ENCODE peak calls at places on chromosome 13, in six cellular contexts. P is fibroblast of the aortic adventitia, O is IMR-90, I is heart right ventricle, J is pancreas, S is mucosa of descending colon. C is an unnamed sample.

GRCh38 chr13:36533806-36534205 is 101.5 kb downstream of the CCNA1 start:
- DNase-seq in P (peak), O (no peak), I (no peak), J (no peak), S (no peak), C (no peak)

GRCh38 chr13:42964681-42965305 is 27.2 kb downstream of the EPSTI1 start:
- DNase-seq in P (no peak), O (peak), I (no peak), J (no peak), S (no peak), C (no peak)

GRCh38 chr13:72852207-72852606 is 70.3 kb downstream of the PIBF1 start:
- DNase-seq in P (no peak), O (no peak), I (no peak), J (no peak), S (no peak), C (no peak)

GRCh38 chr13:35164324-35164932 is 222.4 kb downstream of the NBEA start:
- DNase-seq in P (peak), O (peak), I (no peak), J (no peak), S (no peak), C (no peak)

GRCh38 chr13:61695147-61695546 is 279.5 kb upstream of the PCDH20 start:
- DNase-seq in P (no peak), O (no peak), I (no peak), J (no peak), S (no peak), C (no peak)

GRCh38 chr13:111925146-111925875 is 141.6 kb upstream of the SOX1 start:
- DNase-seq in P (no peak), O (no peak), I (no peak), J (no peak), S (no peak), C (no peak)

GRCh38 chr13:113095146-113096051 is 10.2 kb upstream of the F7 start:
- DNase-seq in P (no peak), O (no peak), I (no peak), J (no peak), S (no peak), C (no peak)

GRCh38 chr13:40528881-40529280 is 137.6 kb downstream of the FOXO1 start:
- DNase-seq in P (no peak), O (no peak), I (no peak), J (no peak), S (no peak), C (no peak)

GRCh38 chr13:109355875-109356428 is 430.4 kb downstream of the IRS2 start:
- DNase-seq in P (no peak), O (no peak), I (no peak), J (no peak), S (no peak), C (no peak)

GRCh38 chr13:21964686-21965085 is 293.8 kb downstream of the FGF9 start:
- DNase-seq in P (no peak), O (peak), I (no peak), J (no peak), S (no peak), C (no peak)

GRCh38 chr13:60019119-60019993 is 144.4 kb downstream of the DIAPH3 start:
- DNase-seq in P (peak), O (peak), I (no peak), J (no peak), S (no peak), C (no peak)

GRCh38 chr13:74197686-74198085 is 63.5 kb upstream of the KLF12 start:
- DNase-seq in P (no peak), O (no peak), I (no peak), J (no peak), S (no peak), C (no peak)

GRCh38 chr13:34246511-34246910 is 428.6 kb downstream of the RFC3 start:
- DNase-seq in P (no peak), O (no peak), I (no peak), J (no peak), S (no peak), C (no peak)

GRCh38 chr13:51035469-51035868 is 75.6 kb downstream of the C13orf42 start:
- DNase-seq in P (no peak), O (no peak), I (no peak), J (no peak), S (no peak), C (no peak)
- TF ChIP-seq CTCF in P (no peak), O (no peak), I (no peak), J (no peak), S (no peak), C (no peak)

DNA sequence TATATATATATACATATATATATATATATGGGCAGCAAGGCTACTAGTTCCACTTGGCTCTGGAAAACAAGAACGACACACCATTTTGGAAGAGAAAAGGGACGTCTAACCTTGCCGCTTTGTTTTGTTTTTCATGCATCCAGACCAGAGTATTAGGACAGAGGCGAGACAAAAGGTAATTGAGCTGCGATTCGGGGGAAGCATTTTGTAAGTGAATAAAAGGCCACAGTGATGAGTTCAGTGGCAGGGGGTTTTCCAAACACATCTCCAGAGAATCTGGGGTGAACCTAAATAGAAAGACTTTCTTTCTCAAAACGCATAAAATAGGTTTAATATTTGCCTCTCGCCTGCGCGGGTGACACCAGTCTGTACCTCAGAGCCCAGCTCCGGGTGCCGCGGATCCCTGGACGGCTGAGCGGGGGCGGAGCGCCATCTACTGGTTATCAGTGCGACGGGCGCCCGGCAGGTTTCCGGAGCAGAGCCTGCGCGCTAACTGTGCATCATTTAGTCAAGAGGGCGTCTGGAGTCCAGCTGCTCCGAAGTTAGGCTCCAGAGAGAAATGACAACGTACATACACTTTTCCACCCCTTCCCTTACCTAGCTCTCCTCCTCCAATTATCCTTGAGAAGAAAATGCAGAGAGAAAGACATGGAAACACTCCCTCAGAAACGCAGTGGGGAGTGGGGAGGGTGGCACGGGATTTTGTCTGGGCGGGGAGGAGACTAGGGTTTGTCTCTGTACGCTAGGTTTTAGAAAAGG is 262.3 kb downstream of the TBC1D4 start:
- DNase-seq in P (peak), O (peak), I (peak), J (peak), S (peak), C (peak)
- TF ChIP-seq CTCF in P (peak), O (peak), I (peak), J (peak), S (peak), C (peak)

GRCh38 chr13:97067342-97067895 is 73.1 kb upstream of the OXGR1 start:
- DNase-seq in P (no peak), O (no peak), I (no peak), J (no peak), S (no peak), C (no peak)
- TF ChIP-seq CTCF in P (peak), O (peak), I (no peak), J (no peak), S (no peak), C (peak)

DNA sequence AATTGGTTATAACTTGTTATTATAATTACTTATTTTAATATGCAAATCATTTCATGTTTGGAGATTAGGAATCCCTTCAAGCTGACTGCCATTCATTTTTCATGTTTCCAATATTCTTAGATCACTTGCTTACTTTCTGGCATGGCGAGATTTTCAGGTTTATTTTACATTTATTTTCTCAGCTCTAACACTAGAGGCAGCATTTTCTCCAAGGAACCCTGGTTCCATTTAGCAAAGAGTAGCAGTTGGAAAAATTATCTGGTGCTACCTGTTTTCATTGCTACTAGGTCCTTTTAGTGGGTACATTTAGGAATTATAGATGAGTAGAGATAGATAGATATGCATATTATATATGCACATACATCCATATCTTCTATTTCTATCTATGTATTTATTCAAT is 90.9 kb upstream of the TRPC4 start:
- DNase-seq in P (no peak), O (peak), I (no peak), J (no peak), S (no peak), C (no peak)
- TF ChIP-seq CTCF in P (peak), O (peak), I (no peak), J (no peak), S (no peak), C (peak)

DNA sequence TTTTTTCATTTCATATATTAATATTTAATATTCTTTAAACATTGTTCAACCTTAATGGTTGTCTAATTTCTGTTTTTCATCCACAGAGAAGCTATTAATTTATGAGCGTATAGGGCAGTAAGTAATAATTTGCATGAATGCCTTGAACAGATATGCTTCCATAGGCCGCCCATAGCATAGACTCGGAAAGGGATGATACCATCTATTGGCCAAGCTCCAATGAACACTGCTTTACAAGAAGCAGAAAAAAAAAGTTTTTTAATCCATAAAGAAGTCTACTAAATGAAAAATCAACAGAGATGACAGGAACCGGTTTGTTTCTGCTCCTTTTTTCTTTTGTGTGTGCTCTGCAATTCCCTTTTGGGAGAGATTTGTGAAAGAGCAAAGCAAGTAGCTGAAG is 215.8 kb upstream of the SOX21 start:
- DNase-seq in P (no peak), O (no peak), I (no peak), J (no peak), S (no peak), C (no peak)
- TF ChIP-seq CTCF in P (no peak), O (no peak), I (no peak), J (no peak), S (no peak), C (no peak)

GRCh38 chr13:46171223-46171622 is 10.8 kb downstream of the LCP1 start:
- DNase-seq in P (no peak), O (no peak), I (no peak), J (no peak), S (no peak), C (no peak)

GRCh38 chr13:46170268-46170667 is 11.7 kb downstream of the LCP1 start:
- DNase-seq in P (no peak), O (no peak), I (no peak), J (no peak), S (no peak), C (no peak)

GRCh38 chr13:46168818-46169217 is 13.2 kb downstream of the LCP1 start:
- DNase-seq in P (no peak), O (no peak), I (no peak), J (no peak), S (no peak), C (no peak)

GRCh38 chr13:46171739-46172138 is 10.2 kb downstream of the LCP1 start:
- DNase-seq in P (no peak), O (no peak), I (no peak), J (no peak), S (no peak), C (no peak)

GRCh38 chr13:46170687-46171086 is 11.3 kb downstream of the LCP1 start:
- DNase-seq in P (no peak), O (no peak), I (no peak), J (no peak), S (no peak), C (no peak)
- TF ChIP-seq CTCF in P (no peak), O (no peak), I (no peak), J (no peak), S (no peak), C (no peak)

C was measured in osteocyte.